ENCODE peak calls at places on chromosomes 11 and 22, in five cellular contexts. A is tibial artery, G is cardiac fibroblast, J is AG10803, W is WERI-Rb-1. H is an unnamed sample.

GRCh38 chr22:50704510-50705218 is 32.0 kb downstream of the SHANK3 start:
- DNase-seq in J (no peak), A (no peak), W (no peak), G (no peak), H (no peak)

GRCh38 chr22:25085930-25086901 is 113.4 kb upstream of the CRYBB3 start:
- DNase-seq in A (peak), J (no peak), W (no peak), G (peak), H (no peak)

GRCh38 chr11:82960000-82960778 is 58.7 kb downstream of the DDIAS start:
- DNase-seq in W (no peak), G (no peak), A (no peak), J (no peak), H (no peak)

GRCh38 chr11:44972746-44973435 is 22.2 kb upstream of the TP53I11 start:
- DNase-seq in W (no peak), A (no peak), G (peak), J (peak), H (no peak)

GRCh38 chr11:42170601-42171000 is 711.1 kb upstream of the LRRC4C start:
- DNase-seq in W (no peak), A (no peak), G (peak), J (peak), H (peak)

GRCh38 chr11:23991140-23991539 is 505.7 kb upstream of the LUZP2 start:
- DNase-seq in J (peak), W (no peak), G (peak), A (no peak), H (peak)

GRCh38 chr22:48169227-48169626 is 1406.8 kb downstream of the TBC1D22A start:
- DNase-seq in G (no peak), W (no peak), J (no peak), A (no peak), H (no peak)

GRCh38 chr11:45062974-45063635 is 83.3 kb upstream of the PRDM11 start:
- DNase-seq in W (no peak), J (no peak), G (no peak), A (no peak), H (no peak)

GRCh38 chr22:42291287-42291686 is 20.8 kb upstream of the TCF20 start:
- DNase-seq in J (no peak), A (no peak), G (no peak), W (no peak), H (no peak)

GRCh38 chr11:20457001-20457768 is 69.7 kb downstream of the PRMT3 start:
- DNase-seq in W (no peak), J (no peak), A (no peak), G (no peak), H (peak)

DNA sequence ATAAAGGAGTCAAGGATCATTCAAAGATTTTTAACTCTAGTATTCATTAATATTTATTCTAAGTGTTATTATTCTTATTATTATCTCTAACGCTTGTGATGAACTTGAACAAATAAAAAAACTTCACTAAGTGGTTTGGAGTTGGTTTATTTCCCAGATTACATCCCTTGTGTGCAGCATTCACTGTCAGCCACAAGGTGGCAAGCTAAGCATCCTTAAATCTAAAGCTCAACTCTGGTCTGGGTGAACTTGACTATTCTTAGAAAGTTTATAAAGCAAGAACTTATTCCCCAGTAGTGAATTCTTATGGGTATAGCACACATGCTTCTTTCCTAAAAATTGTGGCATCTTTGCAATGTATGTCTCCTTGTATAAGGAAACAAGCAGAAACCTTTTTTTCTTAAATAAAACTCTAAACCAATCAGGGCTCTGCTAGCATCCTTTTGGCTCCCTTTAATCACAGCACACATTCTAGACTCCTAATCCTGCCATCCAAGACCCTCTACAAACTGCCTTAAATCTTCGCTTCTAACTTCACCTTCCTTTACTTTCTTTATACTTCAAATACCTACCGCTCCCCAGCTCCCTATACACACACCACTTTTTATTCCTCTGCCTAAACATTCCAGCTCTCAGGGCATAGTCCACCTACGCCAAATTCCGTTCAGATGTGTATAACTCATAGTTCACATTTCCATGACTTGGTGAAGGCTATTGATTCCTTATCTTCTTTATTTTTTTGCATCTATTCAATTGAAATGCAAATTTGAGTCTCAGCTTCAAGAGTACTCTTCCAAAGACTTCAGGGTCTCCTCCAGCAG is 1068.8 kb downstream of the DLG2 start:
- DNase-seq in W (peak), A (no peak), J (peak), G (peak), H (peak)
- TF ChIP-seq CTCF in W (peak), A (peak), J (peak), G (peak), H (peak)

GRCh38 chr11:47247502-47247901 is 1.1 kb downstream of the ACP2 start:
- DNase-seq in G (no peak), W (no peak), A (no peak), J (no peak), H (no peak)
- H3K4me3 ChIP-seq in G (no peak), W (no peak), A (no peak), J (peak), H (no peak)

DNA sequence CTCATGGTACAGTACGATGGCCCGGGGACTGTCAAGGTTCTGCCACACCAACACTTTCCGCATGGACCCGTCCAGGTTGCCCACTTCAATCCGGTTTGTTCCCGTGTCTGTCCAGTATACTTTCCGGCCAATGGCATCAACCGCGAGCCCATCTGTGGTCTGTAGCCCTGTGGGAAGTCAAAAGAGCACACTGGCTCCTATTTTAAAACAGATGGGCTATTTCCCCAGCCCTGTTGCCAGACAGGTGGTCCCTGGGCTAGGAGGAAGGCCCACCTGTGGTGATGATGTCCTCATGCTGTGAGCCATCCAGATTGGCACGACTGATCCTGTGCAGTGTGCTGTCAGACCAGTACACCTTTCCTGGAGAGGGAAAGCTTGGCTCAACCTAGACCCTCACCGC is 30.4 kb upstream of the CKAP5 start:
- DNase-seq in W (no peak), J (no peak), A (no peak), G (no peak), H (no peak)
- TF ChIP-seq CTCF in W (no peak), J (no peak), A (no peak), G (no peak), H (no peak)

GRCh38 chr11:60905047-60905446 is 1.3 kb downstream of the PRPF19 start:
- DNase-seq in W (no peak), G (no peak), J (no peak), A (no peak), H (no peak)
- H3K4me3 ChIP-seq in W (peak), G (peak), J (peak), A (peak), H (peak)

GRCh38 chr11:76662656-76663460 is 7.7 kb downstream of the LRRC32 start:
- DNase-seq in J (no peak), A (peak), G (no peak), W (no peak), H (no peak)
- TF ChIP-seq CTCF in J (no peak), A (no peak), G (no peak), W (no peak), H (no peak)

GRCh38 chr11:122085712-122086111 is 30.3 kb downstream of the BLID start:
- DNase-seq in J (no peak), G (no peak), W (no peak), A (no peak), H (peak)
- H3K4me3 ChIP-seq in J (no peak), G (no peak), W (no peak), A (no peak), H (no peak)

GRCh38 chr22:20118572-20119020 is 1.6 kb upstream of the TRMT2A start:
- DNase-seq in G (no peak), J (no peak), A (no peak), W (no peak), H (no peak)

GRCh38 chr22:20115691-20116375 is at the start of gene RANBP1:
- DNase-seq in A (no peak), W (no peak), G (no peak), J (no peak), H (no peak)

GRCh38 chr22:20116376-20116950 is 559 bp downstream of the RANBP1 start:
- DNase-seq in A (no peak), G (no peak), J (no peak), W (no peak), H (no peak)

GRCh38 chr22:20117656-20118571 is 888 bp upstream of the TRMT2A start:
- DNase-seq in G (peak), A (no peak), W (no peak), J (peak), H (peak)

GRCh38 chr22:20116951-20117645 is at the start of gene TRMT2A:
- DNase-seq in A (peak), J (peak), G (peak), W (peak), H (peak)
- TF ChIP-seq CTCF in A (peak), J (no peak), G (no peak), W (no peak), H (no peak)

GRCh38 chr22:37195921-37196320 is 7.9 kb upstream of the C1QTNF6 start:
- DNase-seq in J (peak), W (no peak), G (peak), A (peak), H (peak)

GRCh38 chr22:37196539-37197450 is 8.7 kb upstream of the C1QTNF6 start:
- DNase-seq in G (peak), A (peak), J (peak), W (no peak), H (peak)

GRCh38 chr22:37198290-37199102 is 10.4 kb upstream of the C1QTNF6 start:
- DNase-seq in A (peak), W (peak), G (peak), J (peak), H (peak)

GRCh38 chr22:37199103-37199838 is 11.2 kb upstream of the C1QTNF6 start:
- DNase-seq in J (peak), A (peak), G (peak), W (peak), H (peak)

GRCh38 chr22:37197451-37198289 is 9.6 kb upstream of the C1QTNF6 start:
- DNase-seq in A (peak), G (peak), W (no peak), J (peak), H (peak)
- H3K4me3 ChIP-seq in A (peak), G (no peak), W (no peak), J (peak), H (no peak)

GRCh38 chr22:36323182-36323854 is 64.4 kb downstream of the MYH9 start:
- DNase-seq in A (peak), J (peak), W (no peak), G (peak), H (peak)
- TF ChIP-seq CTCF in A (no peak), J (peak), W (no peak), G (no peak), H (no peak)